ENCODE peak calls at places on chromosomes 5 and 9, in nine cellular contexts. F is DMS153; Z is activated CD8-positive, alpha-beta T cell treated with anti-CD3 and anti-CD28 coated beads, Interleukin-2, amount 10 ng/mL, durations not matched to agents 7 days and 5 days; X is activated CD4-positive, alpha-beta T cell treated with anti-CD3 and anti-CD28 coated beads, Interleukin-2, amount 10 ng/mL, durations not matched to agents 7 days and 5 days; K is non-pigmented ciliary epithelial cell; U is SK-MEL-5; V is Caki2; B is lower leg skin; R is stimulated activated CD4-positive, alpha-beta T cell treated with anti-CD3 and anti-CD28 coated beads, Interleukin-4, amount 100 ng/mL, for 1 hour. W is an unnamed sample.

GRCh38 chr5:176779537-176779936 is 30.8 kb upstream of the UNC5A start:
- DNase-seq in F (no peak), K (no peak), B (no peak), R (no peak), V (no peak), U (no peak), Z (no peak), X (no peak), W (no peak)

GRCh38 chr5:127647361-127647958 is 1.4 kb upstream of the CTXN3 start:
- DNase-seq in V (no peak), X (no peak), U (no peak), K (no peak), F (peak; percentile 0), B (no peak), R (no peak), Z (no peak), W (no peak)

GRCh38 chr9:133114451-133114885 is 6.6 kb downstream of the RALGDS start:
- DNase-seq in F (peak; percentile 70), Z (no peak), U (peak; percentile 40), K (no peak), X (no peak), V (peak; percentile 26), R (no peak), B (no peak), W (no peak)

GRCh38 chr5:126519637-126520592 is 75.1 kb downstream of the ALDH7A1 start:
- DNase-seq in Z (no peak), X (no peak), V (no peak), B (no peak), U (no peak), R (no peak), F (no peak), K (no peak), W (no peak)

GRCh38 chr5:1330146-1330846 is 14.6 kb downstream of the CLPTM1L start:
- DNase-seq in X (no peak), K (no peak), V (no peak), R (no peak), F (no peak), B (peak; percentile 82), Z (no peak), U (no peak), W (no peak)

GRCh38 chr5:59418766-59419165 is 474.8 kb downstream of the PDE4D start:
- DNase-seq in R (no peak), V (no peak), X (no peak), B (no peak), U (no peak), K (no peak), F (no peak), Z (no peak), W (no peak)

GRCh38 chr9:101353683-101354082 is 31.1 kb downstream of the BAAT start:
- DNase-seq in V (no peak), B (no peak), R (no peak), F (no peak), U (no peak), Z (no peak), X (no peak), K (no peak), W (no peak)

GRCh38 chr9:79242489-79242888 is 329.3 kb upstream of the TLE4 start:
- DNase-seq in V (no peak), R (no peak), K (no peak), U (no peak), F (no peak), Z (no peak), X (no peak), B (no peak), W (no peak)

GRCh38 chr9:120966005-120966369 is 39.4 kb upstream of the TRAF1 start:
- DNase-seq in R (no peak), K (no peak), B (no peak), U (no peak), X (no peak), V (no peak), Z (no peak), F (no peak), W (no peak)

GRCh38 chr9:71218774-71219173 is 97.4 kb upstream of the TRPM3 start:
- DNase-seq in U (no peak), Z (no peak), V (no peak), B (no peak), K (no peak), R (no peak), F (no peak), X (no peak), W (no peak)

GRCh38 chr9:101440714-101441230 is 5.2 kb upstream of the ALDOB start:
- DNase-seq in B (no peak), K (no peak), Z (no peak), U (no peak), X (no peak), F (no peak), R (no peak), V (no peak), W (no peak)

GRCh38 chr5:88662801-88663360 is 220.1 kb downstream of the MEF2C start:
- DNase-seq in K (no peak), X (no peak), Z (no peak), V (peak; percentile 64), F (no peak), R (no peak), B (no peak), U (peak; percentile 51), W (no peak)

GRCh38 chr5:74575741-74576538 is 64.6 kb downstream of the ENC1 start:
- DNase-seq in X (no peak), R (peak; percentile 7), B (no peak), F (no peak), Z (no peak), U (no peak), V (peak; percentile 72), K (peak; percentile 80), W (no peak)

GRCh38 chr9:84671651-84672467 is 2.3 kb downstream of the NTRK2 start:
- DNase-seq in Z (no peak), X (no peak), U (no peak), F (no peak), K (no peak), V (no peak), B (no peak), R (no peak), W (no peak)

GRCh38 chr5:10324519-10325370 is 17.0 kb upstream of the CMBL start:
- DNase-seq in B (no peak), R (no peak), Z (no peak), V (no peak), U (no peak), F (peak; percentile 29), K (no peak), X (no peak), W (no peak)

GRCh38 chr5:124741711-124742496 is 4.5 kb downstream of the ZNF608 start:
- DNase-seq in Z (no peak), R (no peak), F (no peak), U (peak; percentile 43), B (no peak), X (no peak), K (peak; percentile 91), V (peak; percentile 92), W (no peak)

GRCh38 chr9:2340046-2340760 is 281.4 kb upstream of the VLDLR start:
- DNase-seq in B (no peak), F (no peak), R (no peak), Z (no peak), X (no peak), U (no peak), K (no peak), V (no peak), W (no peak)

GRCh38 chr5:140324834-140325195 is 21.6 kb downstream of the HBEGF start:
- DNase-seq in Z (no peak), K (peak; percentile 55), R (no peak), V (no peak), X (no peak), F (no peak), B (no peak), U (no peak), W (no peak)

W was measured in stimulated activated CD8-positive, alpha-beta memory T cell treated with anti-CD3 and anti-CD28 coated beads, Interleukin-7, amount 100 ng/mL, for 4 hours.